ENCODE peak calls at places on chromosomes 7 and 10, in five cellular contexts. H is GM20000, B is fibroblast of pulmonary artery, U is choroid plexus epithelial cell, T is B cell. S is an unnamed sample.

GRCh38 chr10:46287846-46288480 is 1.2 kb downstream of the ANTXRL start:
- DNase-seq in H (no peak), B (no peak), U (peak; percentile 26), T (peak; percentile 34), S (no peak)

GRCh38 chr10:53331460-53331859 is 558.9 kb upstream of the MBL2 start:
- DNase-seq in H (no peak), B (no peak), U (no peak), T (no peak), S (no peak)

GRCh38 chr7:137577184-137577583 is 233.7 kb upstream of the PTN start:
- DNase-seq in H (no peak), B (peak; percentile 11), U (peak; percentile 11), T (no peak), S (no peak)

GRCh38 chr7:78716876-78717275 is 736.6 kb downstream of the MAGI2 start:
- DNase-seq in H (no peak), B (no peak), U (no peak), T (no peak), S (no peak)

GRCh38 chr7:127890726-127891125 is 140.5 kb downstream of the LRRC4 start:
- DNase-seq in H (no peak), B (no peak), U (no peak), T (no peak), S (no peak)

GRCh38 chr7:54825368-54825767 is 66.4 kb upstream of the SEC61G start:
- DNase-seq in H (no peak), B (no peak), U (no peak), T (no peak), S (no peak)

GRCh38 chr10:66747451-66747850 is 178.4 kb upstream of the LRRTM3 start:
- DNase-seq in H (no peak), B (peak; percentile 78), U (peak; percentile 82), T (no peak), S (no peak)

GRCh38 chr7:155409980-155410379 is 47.9 kb upstream of the EN2 start:
- DNase-seq in H (no peak), B (no peak), U (no peak), T (no peak), S (no peak)

GRCh38 chr7:44634187-44634838 is 27.9 kb downstream of the OGDH start:
- DNase-seq in H (no peak), B (no peak), U (no peak), T (no peak), S (no peak)

GRCh38 chr7:44630791-44631457 is 24.5 kb downstream of the OGDH start:
- DNase-seq in H (no peak), B (no peak), U (no peak), T (no peak), S (no peak)

GRCh38 chr7:44633254-44634186 is 27.1 kb downstream of the OGDH start:
- DNase-seq in H (peak; percentile 55), B (peak; percentile 98), U (peak; percentile 94), T (peak; percentile 82), S (peak; percentile 68)

GRCh38 chr7:44631458-44632115 is 25.2 kb downstream of the OGDH start:
- DNase-seq in H (no peak), B (peak; percentile 54), U (peak; percentile 73), T (no peak), S (no peak)

GRCh38 chr7:44632196-44632595 is 25.8 kb downstream of the OGDH start:
- DNase-seq in H (no peak), B (no peak), U (no peak), T (no peak), S (no peak)
- TF ChIP-seq CTCF in H (no peak), B (no peak), U (no peak), T (no peak), S (no peak)

GRCh38 chr10:72259491-72260214 is 14.1 kb upstream of the DDIT4 start:
- DNase-seq in H (peak; percentile 47), B (peak; percentile 53), U (peak; percentile 86), T (no peak), S (no peak)

GRCh38 chr10:72261323-72262018 is 12.3 kb upstream of the DDIT4 start:
- DNase-seq in H (peak; percentile 74), B (no peak), U (no peak), T (no peak), S (peak; percentile 75)

GRCh38 chr10:72258617-72259016 is 15.1 kb upstream of the DDIT4 start:
- DNase-seq in H (no peak), B (no peak), U (no peak), T (no peak), S (no peak)

GRCh38 chr10:72260215-72260587 is 13.5 kb upstream of the DDIT4 start:
- DNase-seq in H (no peak), B (peak; percentile 14), U (no peak), T (no peak), S (no peak)

GRCh38 chr10:72260588-72261322 is 13.0 kb upstream of the DDIT4 start:
- DNase-seq in H (peak; percentile 86), B (peak; percentile 90), U (peak; percentile 94), T (peak; percentile 74), S (peak; percentile 82)
- TF ChIP-seq CTCF in H (no peak), B (peak; percentile 1), U (peak; percentile 28), T (no peak), S (peak; percentile 43)

GRCh38 chr7:3210531-3210930 is 90.5 kb upstream of the SDK1 start:
- DNase-seq in H (no peak), B (no peak), U (no peak), T (no peak), S (no peak)
- TF ChIP-seq CTCF in H (no peak), B (no peak), U (no peak), T (no peak), S (no peak)

DNA sequence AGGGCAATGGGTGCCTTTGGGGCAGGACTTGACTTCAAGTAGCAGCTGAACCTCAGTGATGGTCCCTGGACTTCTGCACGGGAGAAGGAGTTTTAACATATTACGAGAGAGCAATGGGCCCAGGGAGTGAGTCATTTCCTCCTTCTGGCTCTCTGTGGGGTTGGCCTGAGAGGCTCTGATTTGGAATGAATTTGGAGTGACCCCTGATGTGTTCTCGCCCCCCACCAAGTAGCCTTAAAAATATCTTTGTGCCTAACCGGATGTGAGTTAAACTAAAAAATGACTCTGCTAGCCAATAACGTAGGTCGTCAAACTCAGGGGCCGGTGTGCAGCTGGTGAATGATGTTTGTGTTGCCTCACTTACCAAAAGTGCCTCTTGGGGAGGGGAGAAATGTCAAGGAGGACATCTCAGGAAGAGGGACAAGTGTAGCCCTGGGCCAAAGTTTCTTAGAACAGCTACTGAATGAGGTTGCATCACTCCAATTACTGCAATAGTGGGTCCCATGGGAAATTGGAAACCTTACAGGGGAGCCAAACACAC is 656.6 kb downstream of the INHBA start:
- DNase-seq in H (no peak), B (peak; percentile 80), U (peak; percentile 74), T (no peak), S (no peak)
- TF ChIP-seq CTCF in H (no peak), B (no peak), U (no peak), T (no peak), S (no peak)

DNA sequence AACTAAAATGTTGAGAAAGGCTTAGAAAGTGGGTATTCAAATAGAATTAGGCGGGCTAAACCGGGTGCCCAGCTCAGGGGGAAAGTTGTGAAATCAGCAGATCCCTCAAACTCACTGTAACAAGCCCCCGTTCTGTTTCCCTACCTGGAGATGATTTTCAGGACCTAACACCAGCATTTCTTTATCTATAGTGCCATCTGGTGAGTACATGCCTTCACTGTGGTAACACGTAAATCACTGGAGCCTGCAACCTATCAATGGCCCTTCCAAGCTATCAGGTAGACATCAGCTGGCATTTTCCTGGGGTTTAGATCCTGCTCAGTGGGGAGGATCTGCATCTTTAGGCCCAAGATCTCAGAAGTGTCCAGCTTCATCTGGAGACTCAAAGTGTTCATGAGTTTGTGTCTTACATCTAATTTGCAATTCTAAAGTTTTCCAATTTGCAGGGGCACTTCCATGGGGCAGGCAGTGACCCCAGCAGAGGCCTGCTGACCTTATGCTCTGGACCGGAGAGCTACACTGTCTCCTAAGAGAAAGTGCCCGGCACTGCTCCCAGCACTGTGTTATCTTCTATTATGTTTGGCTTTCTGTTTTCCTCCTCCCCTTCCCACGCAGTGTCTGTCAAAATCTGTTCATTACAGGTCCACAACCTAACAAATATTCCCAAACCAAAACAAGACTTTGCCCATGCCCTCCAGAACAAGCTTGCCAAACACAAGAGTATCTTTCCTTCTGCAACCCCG is 132.5 kb downstream of the LSM5 start:
- DNase-seq in H (no peak), B (no peak), U (peak; percentile 9), T (no peak), S (peak; percentile 40)
- TF ChIP-seq CTCF in H (no peak), B (no peak), U (no peak), T (no peak), S (peak; percentile 1)

S was measured in GM13977.